ENCODE peak calls at places on chromosome 6, in four cellular contexts. Z, J, C and P are unnamed samples.

GRCh38 chr6:33095681-33096080 is 19.9 kb downstream of the HLA-DPB1 start:
- DNase-seq in Z (no peak), J (no peak), C (no peak), P (no peak)

GRCh38 chr6:903746-904145 is 210.8 kb upstream of the EXOC2 start:
- DNase-seq in Z (no peak), J (no peak), C (no peak), P (no peak)

GRCh38 chr6:145813285-145814034 is 1.1 kb downstream of the FBXO30 start:
- DNase-seq in Z (no peak), J (no peak), C (no peak), P (no peak)

GRCh38 chr6:48691420-48691819 is 580.4 kb upstream of the PTCHD4 start:
- DNase-seq in Z (no peak), J (no peak), C (no peak), P (no peak)

GRCh38 chr6:104699598-104700329 is 160.0 kb downstream of the HACE1 start:
- DNase-seq in Z (no peak), J (no peak), C (no peak), P (no peak)

GRCh38 chr6:108518714-108519576 is 41.8 kb upstream of the FOXO3 start:
- DNase-seq in Z (peak), J (no peak), C (peak), P (no peak)

GRCh38 chr6:27542485-27542884 is 69.6 kb upstream of the ZNF184 start:
- DNase-seq in Z (no peak), J (no peak), C (no peak), P (no peak)

GRCh38 chr6:70599187-70599586 is 32.5 kb downstream of the SDHAF4 start:
- DNase-seq in Z (no peak), J (no peak), C (no peak), P (no peak)

GRCh38 chr6:77543601-77544000 is 80.3 kb upstream of the HTR1B start:
- DNase-seq in Z (no peak), J (no peak), C (no peak), P (no peak)

GRCh38 chr6:30614044-30614842 is 2.8 kb downstream of the PPP1R10 start:
- DNase-seq in Z (no peak), J (no peak), C (no peak), P (no peak)

GRCh38 chr6:41895300-41896233 is at the start of gene USP49:
- DNase-seq in Z (peak), J (peak), C (peak), P (peak)

GRCh38 chr6:105164418-105164817 is 15.4 kb downstream of the POPDC3 start:
- DNase-seq in Z (no peak), J (no peak), C (no peak), P (no peak)

GRCh38 chr6:152461556-152461955 is 175.6 kb downstream of the SYNE1 start:
- DNase-seq in Z (no peak), J (no peak), C (no peak), P (no peak)

GRCh38 chr6:3380344-3381232 is 76.3 kb downstream of the SLC22A23 start:
- DNase-seq in Z (no peak), J (no peak), C (no peak), P (no peak)

GRCh38 chr6:167762259-167762962 is 64.3 kb upstream of the AFDN start:
- DNase-seq in Z (no peak), J (no peak), C (no peak), P (no peak)

GRCh38 chr6:3808759-3809514 is 40.2 kb upstream of the FAM50B start:
- DNase-seq in Z (no peak), J (no peak), C (no peak), P (no peak)

GRCh38 chr6:10407018-10407673 is 7.7 kb downstream of the TFAP2A start:
- DNase-seq in Z (no peak), J (no peak), C (no peak), P (no peak)

GRCh38 chr6:7732219-7732618 is 6.3 kb downstream of the BMP6 start:
- DNase-seq in Z (no peak), J (no peak), C (no peak), P (no peak)

DNA sequence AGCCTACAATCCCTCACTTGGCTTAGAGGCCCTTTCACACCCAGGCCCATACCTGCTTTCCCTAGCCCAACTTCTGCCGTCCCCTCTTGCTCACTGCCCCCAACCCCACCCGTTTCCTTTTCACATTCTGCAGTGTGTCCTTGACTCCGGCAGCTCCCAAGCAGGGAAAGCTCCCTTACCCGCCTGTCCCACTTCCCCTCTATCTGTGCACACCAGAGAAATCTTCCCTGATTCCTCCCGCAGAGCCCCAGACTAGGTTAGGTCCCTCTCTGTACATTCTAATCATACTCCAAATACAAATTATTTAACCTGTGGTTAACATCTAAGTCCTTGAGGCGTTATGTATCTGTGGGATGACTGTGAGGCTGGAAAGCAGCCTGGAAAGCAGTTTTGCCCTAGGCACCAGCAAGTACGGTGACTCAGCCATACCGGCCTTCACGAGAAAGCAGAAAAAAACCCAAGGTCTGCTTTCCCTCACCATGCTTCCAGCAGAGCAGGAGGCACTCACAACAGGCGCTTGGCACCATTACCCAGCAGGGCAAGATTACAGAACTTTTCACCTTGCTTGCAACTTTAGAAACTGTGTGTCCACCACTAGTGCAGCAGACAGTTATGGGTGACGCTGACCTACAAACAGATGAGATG is 22.3 kb downstream of the ELOVL5 start:
- DNase-seq in Z (no peak), J (no peak), C (no peak), P (no peak)
- TF ChIP-seq POLR2AphosphoS5 in Z (no peak), J (no peak), C (no peak), P (no peak)

DNA sequence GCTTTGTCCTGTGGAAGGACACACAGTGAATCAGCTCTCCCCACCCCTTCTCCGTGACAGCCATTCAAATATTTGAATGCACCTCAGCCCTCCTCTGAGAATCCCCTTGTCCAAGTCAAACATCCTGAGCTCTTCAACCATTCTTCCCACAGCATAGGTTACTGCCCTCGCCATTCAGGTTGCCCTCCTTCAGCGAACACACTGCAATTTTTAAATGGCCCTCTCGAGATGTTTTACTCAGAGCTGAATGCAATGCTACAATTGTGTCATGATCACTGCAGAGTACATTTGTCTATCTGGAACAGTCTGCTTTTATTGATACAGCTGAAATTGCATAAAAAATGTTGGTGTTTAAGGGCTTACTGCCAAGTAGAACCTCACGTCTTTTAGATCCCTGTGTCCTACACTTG is 48.9 kb downstream of the SLC2A12 start:
- DNase-seq in Z (no peak), J (no peak), C (no peak), P (no peak)
- TF ChIP-seq SPI1 in Z (no peak), J (no peak), C (no peak), P (no peak)

GRCh38 chr6:158536891-158537798 is 22.7 kb upstream of the TMEM181 start:
- DNase-seq in Z (peak), J (no peak), C (no peak), P (no peak)
- TF ChIP-seq POLR2AphosphoS5 in Z (no peak), J (no peak), C (no peak), P (no peak)

DNA sequence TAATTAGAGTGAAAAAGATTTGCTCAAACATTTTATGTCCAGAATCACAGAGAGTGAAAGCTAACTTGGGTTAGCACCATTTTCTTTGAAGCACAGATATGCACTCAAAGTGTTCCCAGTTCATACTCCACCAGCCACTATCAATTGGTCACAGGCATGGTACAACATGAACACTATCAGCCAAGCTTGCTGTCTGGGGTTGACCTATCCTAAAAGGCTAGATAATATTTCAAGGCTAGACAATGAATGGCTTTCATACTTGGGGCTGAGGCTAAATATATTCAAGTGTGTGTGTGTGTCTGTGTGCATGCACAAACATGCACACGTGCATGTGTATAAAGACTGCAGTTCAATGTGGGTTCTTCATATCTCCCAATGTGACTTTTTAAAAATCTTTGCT is 783.0 kb upstream of the GJE1 start:
- DNase-seq in Z (no peak), J (no peak), C (no peak), P (no peak)
- TF ChIP-seq SPI1 in Z (no peak), J (no peak), C (no peak), P (no peak)

GRCh38 chr6:16217156-16217721 is 21.1 kb upstream of the GMPR start:
- DNase-seq in Z (no peak), J (no peak), C (no peak), P (no peak)

GRCh38 chr6:16212276-16212675 is 26.1 kb upstream of the GMPR start:
- DNase-seq in Z (no peak), J (no peak), C (no peak), P (no peak)

DNA sequence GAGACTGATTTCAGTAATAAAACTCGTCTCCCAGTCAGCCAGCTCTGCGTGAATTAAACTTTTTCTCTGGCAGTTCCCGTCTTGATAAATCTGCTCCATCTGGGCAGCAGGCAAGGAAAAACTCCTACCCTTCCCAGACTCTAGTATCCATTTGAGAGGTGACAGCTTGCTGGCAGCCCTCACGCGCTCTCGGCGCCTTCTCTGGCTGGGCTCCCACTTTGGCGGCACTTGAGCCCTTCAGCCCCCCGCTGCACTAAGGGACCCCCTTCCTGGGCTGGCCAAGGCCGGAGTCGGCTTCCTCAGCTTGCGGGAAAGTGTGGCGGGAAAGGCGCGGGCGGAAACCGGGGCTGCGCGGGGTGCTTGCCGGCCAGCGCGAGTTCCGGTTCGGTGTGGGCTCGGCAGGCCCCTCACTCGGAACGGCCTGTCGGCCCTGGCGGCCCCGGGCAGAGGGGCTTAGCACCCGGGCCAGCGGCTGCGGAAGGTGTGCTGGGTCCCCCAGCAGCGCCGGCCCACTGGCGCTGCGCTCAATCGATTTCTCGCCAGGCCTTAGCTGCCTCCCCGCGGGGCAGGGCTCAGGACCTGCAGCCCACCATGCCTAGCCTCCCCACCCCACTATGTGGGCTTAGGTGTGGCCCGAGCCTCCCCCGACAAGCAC is 21.8 kb upstream of the GMPR start:
- DNase-seq in Z (no peak), J (no peak), C (no peak), P (no peak)
- TF ChIP-seq POLR2AphosphoS5 in Z (no peak), J (no peak), C (no peak), P (no peak)